ENCODE peak calls at places on chromosomes 1 and 21, in six cellular contexts. B is H1, Y is IMR-90, O is H9, J is neuronal stem cell, A is mesenchymal stem cell. N is an unnamed sample.

GRCh38 chr1:241611063-241611462 is 29.1 kb downstream of the CHML start:
- DNase-seq in Y (peak), O (no peak), J (peak), B (no peak), A (peak), N (peak)

GRCh38 chr1:223775711-223776074 is 63.4 kb downstream of the CAPN2 start:
- DNase-seq in J (no peak), O (no peak), A (no peak), Y (no peak), B (no peak), N (no peak)

GRCh38 chr1:11013160-11013531 is 692 bp downstream of the TARDBP start:
- DNase-seq in O (no peak), Y (peak), J (no peak), B (no peak), A (peak), N (no peak)

GRCh38 chr1:84939761-84940160 is 46.8 kb upstream of the LPAR3 start:
- DNase-seq in O (no peak), B (no peak), A (no peak), Y (no peak), J (no peak), N (peak)

GRCh38 chr1:45793942-45794604 is 9.3 kb upstream of the MAST2 start:
- DNase-seq in J (no peak), B (no peak), O (no peak), A (no peak), Y (no peak), N (no peak)

GRCh38 chr1:180974236-180974635 is 48.4 kb downstream of the STX6 start:
- DNase-seq in B (no peak), O (no peak), A (no peak), Y (no peak), J (no peak), N (no peak)

GRCh38 chr1:60621524-60621923 is 460.8 kb upstream of the NFIA start:
- DNase-seq in Y (no peak), B (no peak), J (peak), O (no peak), A (no peak), N (no peak)

GRCh38 chr1:8796812-8797211 is 20.6 kb downstream of the RERE start:
- DNase-seq in Y (no peak), A (no peak), B (peak), O (no peak), J (no peak), N (no peak)

GRCh38 chr1:172390620-172391491 is 29.6 kb upstream of the C1orf105 start:
- DNase-seq in O (peak), B (no peak), A (no peak), J (no peak), Y (no peak), N (no peak)

GRCh38 chr1:241396747-241397691 is 40.0 kb upstream of the RGS7 start:
- DNase-seq in A (peak), O (no peak), Y (peak), J (no peak), B (no peak), N (peak)

GRCh38 chr21:35023396-35024070 is 25.6 kb downstream of the RUNX1 start:
- DNase-seq in A (no peak), Y (no peak), B (no peak), O (no peak), J (no peak), N (no peak)

GRCh38 chr1:224435318-224435763 is 744 bp upstream of the WDR26 start:
- DNase-seq in B (peak), O (peak), J (no peak), Y (peak), A (peak), N (peak)

GRCh38 chr1:37865348-37866119 is 6.1 kb upstream of the MTF1 start:
- DNase-seq in J (no peak), B (no peak), O (no peak), A (no peak), Y (peak), N (no peak)

GRCh38 chr21:35050348-35051286 is 1.5 kb upstream of the RUNX1 start:
- DNase-seq in Y (peak), J (no peak), A (peak), B (no peak), O (no peak), N (no peak)

GRCh38 chr1:31707711-31708110 is 3.9 kb upstream of the COL16A1 start:
- DNase-seq in O (no peak), Y (peak), B (no peak), J (no peak), A (peak), N (no peak)

GRCh38 chr1:41907446-41907845 is 11.3 kb downstream of the HIVEP3 start:
- DNase-seq in O (no peak), J (no peak), A (no peak), B (no peak), Y (no peak), N (no peak)

GRCh38 chr21:25342811-25343210 is 264.5 kb downstream of the MRPL39 start:
- DNase-seq in O (no peak), J (no peak), B (no peak), Y (peak), A (no peak), N (no peak)

GRCh38 chr1:227459977-227460376 is 103.4 kb upstream of the ZNF678 start:
- DNase-seq in A (no peak), B (no peak), J (no peak), Y (no peak), O (no peak), N (no peak)

GRCh38 chr1:203901581-203901980 is 40.2 kb downstream of the SNRPE start:
- DNase-seq in J (no peak), O (no peak), B (no peak), Y (no peak), A (no peak), N (peak)
- H4K91ac ChIP-seq in J (no peak), O (no peak), B (no peak), Y (no peak), A (no peak), N (no peak)

GRCh38 chr1:155127672-155128468 is at the start of gene EFNA1:
- DNase-seq in J (no peak), B (peak), Y (no peak), A (peak), O (peak), N (peak)
- H3K27ac ChIP-seq in J (no peak), B (no peak), Y (no peak), A (no peak), O (no peak), N (peak)

GRCh38 chr1:5977494-5978444 is 14.5 kb downstream of the NPHP4 start:
- DNase-seq in A (peak), Y (no peak), J (no peak), O (peak), B (no peak), N (no peak)

GRCh38 chr1:5981009-5981380 is 11.2 kb downstream of the NPHP4 start:
- DNase-seq in Y (no peak), J (no peak), A (no peak), B (no peak), O (no peak), N (no peak)

GRCh38 chr1:5980314-5981008 is 11.8 kb downstream of the NPHP4 start:
- DNase-seq in O (peak), B (peak), A (peak), Y (peak), J (peak), N (no peak)

GRCh38 chr1:5978452-5978851 is 13.8 kb downstream of the NPHP4 start:
- DNase-seq in B (no peak), Y (peak), A (no peak), J (no peak), O (peak), N (no peak)

GRCh38 chr1:5979536-5980313 is 12.5 kb downstream of the NPHP4 start:
- DNase-seq in Y (no peak), O (peak), A (no peak), B (no peak), J (no peak), N (no peak)
- H2BK5ac ChIP-seq in Y (no peak), O (no peak), A (no peak), B (peak), J (no peak), N (no peak)

GRCh38 chr21:32545948-32546441 is 39.3 kb downstream of the TCP10L start:
- DNase-seq in Y (peak), O (no peak), A (no peak), B (no peak), J (no peak), N (no peak)

GRCh38 chr21:32547018-32547417 is 38.3 kb downstream of the TCP10L start:
- DNase-seq in A (no peak), B (no peak), Y (no peak), O (no peak), J (no peak), N (no peak)

GRCh38 chr21:32539378-32539777 is 45.9 kb downstream of the TCP10L start:
- DNase-seq in B (no peak), J (no peak), O (peak), A (no peak), Y (no peak), N (no peak)

GRCh38 chr21:32544697-32545096 is 40.6 kb downstream of the TCP10L start:
- DNase-seq in A (no peak), O (no peak), B (no peak), Y (no peak), J (no peak), N (no peak)

GRCh38 chr21:32543975-32544374 is 41.3 kb downstream of the TCP10L start:
- DNase-seq in A (no peak), Y (no peak), J (no peak), B (no peak), O (no peak), N (no peak)
- H4K91ac ChIP-seq in A (no peak), Y (no peak), J (no peak), B (no peak), O (no peak), N (no peak)